ENCODE peak calls at places on chromosomes 6 and 20, in seven cellular contexts. V is epithelial cell of esophagus, J is heart left ventricle, X is SK-N-SH, D is suprapubic skin, P is H9, I is K562. S is an unnamed sample.

GRCh38 chr6:75849329-75850025 is 100.4 kb downstream of the MYO6 start:
- DNase-seq in V (peak), J (no peak), X (no peak), D (no peak), P (no peak), I (no peak), S (no peak)

GRCh38 chr6:37372116-37372515 is 18.3 kb downstream of the RNF8 start:
- DNase-seq in V (peak), J (no peak), X (no peak), D (no peak), P (no peak), I (no peak), S (no peak)

GRCh38 chr6:42783876-42784738 is 2.3 kb downstream of the BICRAL start:
- DNase-seq in V (no peak), J (no peak), X (no peak), D (no peak), P (no peak), I (peak), S (no peak)

GRCh38 chr20:11726021-11726420 is 191.7 kb upstream of the BTBD3 start:
- DNase-seq in V (no peak), J (no peak), X (no peak), D (no peak), P (no peak), I (no peak), S (no peak)

GRCh38 chr6:11921017-11921438 is 91.1 kb upstream of the HIVEP1 start:
- DNase-seq in V (peak), J (peak), X (no peak), D (peak), P (peak), I (peak), S (no peak)

GRCh38 chr20:43925215-43925614 is 10.6 kb downstream of the TOX2 start:
- DNase-seq in V (no peak), J (no peak), X (no peak), D (no peak), P (no peak), I (no peak), S (no peak)

GRCh38 chr20:10177326-10177725 is 41.3 kb upstream of the SNAP25 start:
- DNase-seq in V (no peak), J (no peak), X (no peak), D (no peak), P (no peak), I (no peak), S (no peak)

GRCh38 chr6:158290659-158291058 is 21.6 kb upstream of the TULP4 start:
- DNase-seq in V (no peak), J (no peak), X (no peak), D (no peak), P (no peak), I (no peak), S (no peak)

GRCh38 chr6:15351631-15352030 is 105.8 kb downstream of the JARID2 start:
- DNase-seq in V (peak), J (peak), X (no peak), D (no peak), P (no peak), I (no peak), S (no peak)

GRCh38 chr20:58045156-58045555 is 183.3 kb downstream of the ANKRD60 start:
- DNase-seq in V (no peak), J (no peak), X (no peak), D (no peak), P (no peak), I (no peak), S (no peak)

GRCh38 chr6:54094837-54095236 is 16.4 kb upstream of the MLIP start:
- DNase-seq in V (no peak), J (no peak), X (no peak), D (no peak), P (no peak), I (no peak), S (no peak)

GRCh38 chr20:60255426-60255825 is 297.2 kb downstream of the CDH26 start:
- DNase-seq in V (no peak), J (no peak), X (peak), D (no peak), P (no peak), I (no peak), S (no peak)

GRCh38 chr6:99846021-99846420 is 148.0 kb downstream of the MCHR2 start:
- DNase-seq in V (no peak), J (no peak), X (no peak), D (no peak), P (no peak), I (no peak), S (no peak)

GRCh38 chr20:58790440-58790839 is 60.3 kb downstream of the GNAS-AS1 start:
- DNase-seq in V (no peak), J (no peak), X (no peak), D (no peak), P (no peak), I (no peak), S (no peak)

GRCh38 chr6:30167101-30167500 is 3.8 kb downstream of the TRIM15 start:
- DNase-seq in V (no peak), J (no peak), X (no peak), D (no peak), P (no peak), I (no peak), S (no peak)

GRCh38 chr6:13668291-13668928 is 43.2 kb downstream of the RANBP9 start:
- DNase-seq in V (peak), J (no peak), X (no peak), D (no peak), P (no peak), I (peak), S (no peak)

GRCh38 chr6:41027799-41028617 is 11.0 kb downstream of the UNC5CL start:
- DNase-seq in V (peak), J (peak), X (peak), D (peak), P (peak), I (peak), S (peak)

GRCh38 chr6:69780585-69781178 is 16.1 kb downstream of the LMBRD1 start:
- DNase-seq in V (peak), J (no peak), X (no peak), D (no peak), P (no peak), I (no peak), S (no peak)

GRCh38 chr6:22877946-22878705 is 308.8 kb downstream of the HDGFL1 start:
- DNase-seq in V (no peak), J (no peak), X (no peak), D (no peak), P (peak), I (no peak), S (no peak)

GRCh38 chr6:38593419-38593818 is 46.3 kb downstream of the BTBD9 start:
- DNase-seq in V (peak), J (no peak), X (no peak), D (no peak), P (no peak), I (no peak), S (no peak)

GRCh38 chr6:111602481-111603404 is 2.9 kb downstream of the TRAF3IP2 start:
- DNase-seq in V (peak), J (peak), X (no peak), D (no peak), P (no peak), I (no peak), S (no peak)

GRCh38 chr6:158991017-158991723 is 8.8 kb downstream of the RSPH3 start:
- DNase-seq in V (peak), J (no peak), X (no peak), D (no peak), P (peak), I (no peak), S (no peak)

GRCh38 chr6:100186552-100186951 is 192.5 kb upstream of the MCHR2 start:
- DNase-seq in V (no peak), J (no peak), X (no peak), D (no peak), P (no peak), I (no peak), S (no peak)

GRCh38 chr6:113776998-113777397 is 80.1 kb upstream of the MARCKS start:
- DNase-seq in V (no peak), J (no peak), X (no peak), D (no peak), P (peak), I (no peak), S (no peak)

GRCh38 chr6:135135835-135136234 is 45.3 kb upstream of the MYB start:
- DNase-seq in V (no peak), J (no peak), X (no peak), D (no peak), P (no peak), I (no peak), S (no peak)

GRCh38 chr6:108210557-108210956 is 44.7 kb downstream of the NR2E1 start:
- DNase-seq in V (no peak), J (no peak), X (no peak), D (no peak), P (no peak), I (no peak), S (no peak)

GRCh38 chr6:170205126-170205525 is 85.8 kb downstream of the DLL1 start:
- DNase-seq in V (no peak), J (no peak), X (no peak), D (no peak), P (peak), I (no peak), S (no peak)

GRCh38 chr6:14072084-14072483 is 45.5 kb upstream of the CD83 start:
- DNase-seq in V (peak), J (no peak), X (no peak), D (no peak), P (no peak), I (no peak), S (no peak)

GRCh38 chr6:90544741-90545140 is 42.1 kb downstream of the MAP3K7 start:
- DNase-seq in V (no peak), J (no peak), X (no peak), D (no peak), P (no peak), I (no peak), S (no peak)

GRCh38 chr20:34709044-34709835 is 5.1 kb downstream of the TP53INP2 start:
- DNase-seq in V (peak), J (peak), X (peak), D (peak), P (peak), I (peak), S (peak)

GRCh38 chr20:34710861-34711574 is 6.9 kb downstream of the TP53INP2 start:
- DNase-seq in V (no peak), J (no peak), X (no peak), D (no peak), P (no peak), I (no peak), S (no peak)

GRCh38 chr20:34710568-34710839 is 6.4 kb downstream of the TP53INP2 start:
- DNase-seq in V (no peak), J (no peak), X (no peak), D (no peak), P (no peak), I (no peak), S (no peak)

GRCh38 chr20:34708621-34709043 is 4.5 kb downstream of the TP53INP2 start:
- DNase-seq in V (peak), J (peak), X (peak), D (no peak), P (peak), I (peak), S (peak)

GRCh38 chr20:34709836-34710567 is 5.9 kb downstream of the TP53INP2 start:
- DNase-seq in V (peak), J (peak), X (peak), D (no peak), P (peak), I (peak), S (peak)
- TF ChIP-seq CTCF in V (peak), J (peak), X (peak), D (no peak), P (peak), I (no peak), S (no peak)

DNA sequence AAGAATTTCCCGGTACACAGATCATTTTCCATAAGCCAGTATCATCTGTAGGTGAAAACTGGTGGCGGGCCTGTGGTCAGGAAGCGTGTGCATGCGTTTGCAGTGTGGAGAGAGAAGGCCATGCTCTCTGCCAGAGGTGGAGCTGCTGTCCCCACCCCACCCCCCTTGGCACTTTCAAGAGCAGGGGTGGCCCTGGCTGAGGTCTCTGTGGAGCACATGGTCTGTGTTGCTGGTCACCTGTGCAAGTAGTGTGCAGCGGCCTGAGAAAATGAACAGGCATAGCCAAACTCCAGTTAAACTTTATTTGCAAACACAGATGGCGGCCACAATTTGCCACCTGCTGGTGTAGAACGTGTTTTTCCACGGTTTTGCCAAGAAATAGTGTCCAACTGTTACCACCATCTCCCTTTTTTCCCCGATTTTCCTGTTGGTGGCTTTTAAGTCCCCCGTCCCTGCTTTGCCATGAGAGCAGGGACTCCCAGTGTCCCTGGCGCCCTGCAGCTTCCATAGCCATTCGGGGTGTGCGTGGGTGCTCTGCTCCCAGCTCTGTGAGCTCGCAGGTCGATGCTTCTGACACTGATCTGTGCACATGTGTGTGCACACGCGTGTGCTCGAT is 2.5 kb downstream of the ADRM1 start:
- DNase-seq in V (peak), J (peak), X (no peak), D (no peak), P (no peak), I (peak), S (no peak)
- TF ChIP-seq CTCF in V (no peak), J (no peak), X (no peak), D (no peak), P (no peak), I (no peak), S (no peak)

GRCh38 chr6:4153514-4153985 is 18.2 kb upstream of the ECI2 start:
- DNase-seq in V (no peak), J (no peak), X (no peak), D (no peak), P (no peak), I (no peak), S (no peak)
- TF ChIP-seq CTCF in V (no peak), J (no peak), X (no peak), D (no peak), P (no peak), I (no peak), S (no peak)

GRCh38 chr6:139219746-139220145 is 72.1 kb downstream of the TXLNB start:
- DNase-seq in V (no peak), J (no peak), X (no peak), D (no peak), P (no peak), I (no peak), S (no peak)
- TF ChIP-seq CTCF in V (no peak), J (no peak), X (no peak), D (no peak), P (no peak), I (no peak), S (no peak)